ENCODE peak calls at places on chromosomes 13 and 19, in eight cellular contexts. I is stimulated activated CD4-positive, alpha-beta T cell treated with anti-CD3 and anti-CD28 coated beads, Interleukin-2, amount 100 ng/mL, for 24 hours; E is T-helper 2 cell; R is RCC 7860; J is GDM1; P is AG09309; D is globus pallidus; Y is central memory CD8-positive, alpha-beta T cell. Q is an unnamed sample.

GRCh38 chr13:26964278-26965057 is 203.9 kb upstream of the GPR12 start:
- DNase-seq in I (no peak), E (no peak), R (no peak), J (no peak), P (no peak), D (no peak), Y (no peak), Q (no peak)

GRCh38 chr19:17325133-17325532 is 9.5 kb downstream of the ANO8 start:
- DNase-seq in I (no peak), E (no peak), R (no peak), J (no peak), P (no peak), D (no peak), Y (no peak), Q (no peak)

GRCh38 chr19:47221080-47221841 is 9.7 kb downstream of the BBC3 start:
- DNase-seq in I (no peak), E (no peak), R (no peak), J (no peak), P (no peak), D (no peak), Y (no peak), Q (no peak)

GRCh38 chr13:23674795-23675640 is 104.8 kb downstream of the TNFRSF19 start:
- DNase-seq in I (no peak), E (no peak), R (peak; percentile 33), J (no peak), P (peak; percentile 46), D (no peak), Y (no peak), Q (no peak)

GRCh38 chr13:59094149-59094548 is 1069.6 kb downstream of the DIAPH3 start:
- DNase-seq in I (no peak), E (no peak), R (no peak), J (no peak), P (no peak), D (no peak), Y (no peak), Q (no peak)

GRCh38 chr13:105196052-105196451 is 1339.4 kb downstream of the EFNB2 start:
- DNase-seq in I (no peak), E (no peak), R (no peak), J (no peak), P (peak; percentile 16), D (no peak), Y (no peak), Q (no peak)

GRCh38 chr13:107866007-107866665 is 349.2 kb downstream of the LIG4 start:
- DNase-seq in I (no peak), E (no peak), R (no peak), J (no peak), P (no peak), D (peak; percentile 15), Y (no peak), Q (peak; percentile 44)

GRCh38 chr13:79525051-79525450 is 44.1 kb downstream of the NDFIP2 start:
- DNase-seq in I (no peak), E (no peak), R (no peak), J (no peak), P (no peak), D (no peak), Y (no peak), Q (no peak)

GRCh38 chr13:45809810-45810394 is 41.7 kb downstream of the SIAH3 start:
- DNase-seq in I (no peak), E (no peak), R (no peak), J (no peak), P (no peak), D (no peak), Y (no peak), Q (no peak)

GRCh38 chr13:111505175-111505777 is 184.8 kb downstream of the TEX29 start:
- DNase-seq in I (no peak), E (no peak), R (no peak), J (no peak), P (no peak), D (no peak), Y (no peak), Q (peak; percentile 29)

GRCh38 chr19:52039169-52039568 is 9.5 kb downstream of the ZNF432 start:
- DNase-seq in I (no peak), E (no peak), R (no peak), J (no peak), P (no peak), D (no peak), Y (no peak), Q (no peak)

GRCh38 chr13:41706189-41706588 is 248.8 kb downstream of the RGCC start:
- DNase-seq in I (no peak), E (no peak), R (no peak), J (no peak), P (no peak), D (no peak), Y (no peak), Q (no peak)

GRCh38 chr13:83980322-83980721 is 98.0 kb upstream of the SLITRK1 start:
- DNase-seq in I (no peak), E (no peak), R (no peak), J (no peak), P (no peak), D (no peak), Y (no peak), Q (no peak)

GRCh38 chr13:65854431-65854830 is 1375.7 kb downstream of the PCDH9 start:
- DNase-seq in I (no peak), E (no peak), R (no peak), J (no peak), P (no peak), D (no peak), Y (no peak), Q (no peak)

GRCh38 chr19:29878973-29879654 is 62.9 kb upstream of the URI1 start:
- DNase-seq in I (no peak), E (no peak), R (no peak), J (peak; percentile 10), P (peak; percentile 46), D (no peak), Y (no peak), Q (peak; percentile 61)

GRCh38 chr13:51328488-51328887 is 11.0 kb upstream of the SERPINE3 start:
- DNase-seq in I (no peak), E (no peak), R (no peak), J (no peak), P (no peak), D (no peak), Y (no peak), Q (no peak)

GRCh38 chr13:68439821-68440220 is 1209.7 kb upstream of the PCDH9 start:
- DNase-seq in I (no peak), E (no peak), R (no peak), J (no peak), P (no peak), D (no peak), Y (no peak), Q (no peak)

GRCh38 chr19:50794074-50794777 is 4.0 kb downstream of the ACP4 start:
- DNase-seq in I (peak; percentile 49), E (no peak), R (peak; percentile 39), J (no peak), P (no peak), D (no peak), Y (no peak), Q (no peak)

GRCh38 chr13:44867825-44868224 is 121.4 kb downstream of the NUFIP1 start:
- DNase-seq in I (no peak), E (no peak), R (no peak), J (no peak), P (no peak), D (no peak), Y (no peak), Q (no peak)

GRCh38 chr13:99983401-99984133 is 2.0 kb downstream of the ZIC2 start:
- DNase-seq in I (no peak), E (no peak), R (no peak), J (no peak), P (no peak), D (no peak), Y (no peak), Q (peak; percentile 32)

GRCh38 chr13:100128373-100128772 is 39.5 kb downstream of the PCCA start:
- DNase-seq in I (no peak), E (no peak), R (peak; percentile 36), J (peak; percentile 10), P (no peak), D (no peak), Y (no peak), Q (no peak)

GRCh38 chr13:57787058-57787791 is 155.7 kb downstream of the PCDH17 start:
- DNase-seq in I (no peak), E (no peak), R (no peak), J (no peak), P (no peak), D (no peak), Y (no peak), Q (no peak)

GRCh38 chr13:99067160-99067985 is 89.5 kb upstream of the DOCK9 start:
- DNase-seq in I (no peak), E (no peak), R (peak; percentile 88), J (no peak), P (peak; percentile 43), D (no peak), Y (no peak), Q (no peak)

GRCh38 chr19:48186541-48186991 is 16.1 kb downstream of the ZSWIM9 start:
- DNase-seq in I (no peak), E (no peak), R (no peak), J (no peak), P (no peak), D (no peak), Y (no peak), Q (no peak)

Q was measured in cerebellar cortex.